ENCODE peak calls at places on chromosomes 5 and 9, in six cellular contexts. G, Y, I, B, D and O are unnamed samples.

GRCh38 chr5:179271301-179271650 is 74.0 kb downstream of the ADAMTS2 start:
- DNase-seq in G (no peak), Y (no peak), I (no peak), B (no peak), D (no peak), O (no peak)

GRCh38 chr9:131635285-131635684 is 90.0 kb downstream of the PRRT1B start:
- DNase-seq in G (peak; percentile 98), Y (peak; percentile 94), I (peak; percentile 26), B (peak; percentile 29), D (peak; percentile 98), O (peak; percentile 89)

GRCh38 chr9:114228034-114228808 is 72.9 kb downstream of the COL27A1 start:
- DNase-seq in G (no peak), Y (no peak), I (peak; percentile 37), B (no peak), D (no peak), O (no peak)

GRCh38 chr9:79023134-79023577 is 548.6 kb upstream of the TLE4 start:
- DNase-seq in G (peak; percentile 98), Y (peak; percentile 15), I (no peak), B (no peak), D (peak; percentile 97), O (peak; percentile 10)

GRCh38 chr5:79488775-79489174 is 25.2 kb downstream of the HOMER1 start:
- DNase-seq in G (peak; percentile 82), Y (no peak), I (no peak), B (no peak), D (peak; percentile 80), O (no peak)

GRCh38 chr9:75088646-75089368 is 493 bp downstream of the OSTF1 start:
- DNase-seq in G (peak; percentile 65), Y (peak; percentile 77), I (peak; percentile 58), B (peak; percentile 73), D (peak; percentile 54), O (no peak)

GRCh38 chr5:144236479-144236878 is 65.8 kb downstream of the KCTD16 start:
- DNase-seq in G (peak; percentile 1), Y (no peak), I (no peak), B (no peak), D (no peak), O (no peak)

GRCh38 chr5:122781465-122781864 is 6.6 kb downstream of the SNX2 start:
- DNase-seq in G (no peak), Y (no peak), I (no peak), B (no peak), D (no peak), O (no peak)

GRCh38 chr5:80239680-80240367 is 16.0 kb downstream of the SERINC5 start:
- DNase-seq in G (peak; percentile 91), Y (no peak), I (no peak), B (no peak), D (peak; percentile 88), O (no peak)

GRCh38 chr5:68231414-68232076 is 16.0 kb downstream of the PIK3R1 start:
- DNase-seq in G (no peak), Y (no peak), I (no peak), B (no peak), D (no peak), O (no peak)

GRCh38 chr5:170269579-170269978 is 28.0 kb downstream of the LCP2 start:
- DNase-seq in G (peak; percentile 25), Y (no peak), I (no peak), B (no peak), D (peak; percentile 6), O (no peak)

GRCh38 chr5:36494756-36495637 is 111.4 kb upstream of the SLC1A3 start:
- DNase-seq in G (peak; percentile 92), Y (peak; percentile 13), I (no peak), B (no peak), D (peak; percentile 89), O (no peak)

GRCh38 chr5:83703059-83703458 is 17.6 kb downstream of the HAPLN1 start:
- DNase-seq in G (no peak), Y (no peak), I (no peak), B (no peak), D (no peak), O (no peak)

GRCh38 chr9:15873573-15874177 is 320.8 kb downstream of the CCDC171 start:
- DNase-seq in G (peak; percentile 59), Y (peak; percentile 71), I (peak; percentile 63), B (peak; percentile 65), D (peak; percentile 47), O (no peak)

GRCh38 chr5:1503301-1504243 is 20.2 kb downstream of the LPCAT1 start:
- DNase-seq in G (peak; percentile 43), Y (no peak), I (no peak), B (no peak), D (peak; percentile 35), O (no peak)

GRCh38 chr5:180467028-180467427 is 27.2 kb upstream of the CNOT6 start:
- DNase-seq in G (peak; percentile 57), Y (peak; percentile 54), I (no peak), B (no peak), D (peak; percentile 35), O (peak; percentile 44)

GRCh38 chr9:89179535-89179919 is 909 bp upstream of the SHC3 start:
- DNase-seq in G (peak; percentile 70), Y (no peak), I (peak; percentile 38), B (peak; percentile 33), D (peak; percentile 60), O (peak; percentile 24)

GRCh38 chr9:131668057-131668438 is 71.8 kb downstream of the RAPGEF1 start:
- DNase-seq in G (no peak), Y (no peak), I (no peak), B (no peak), D (no peak), O (no peak)

GRCh38 chr9:87148391-87149237 is 201.3 kb upstream of the GAS1 start:
- DNase-seq in G (peak; percentile 80), Y (peak; percentile 86), I (peak; percentile 73), B (peak; percentile 93), D (peak; percentile 65), O (peak; percentile 31)

GRCh38 chr5:96844476-96844990 is 31.8 kb upstream of the ERAP2 start:
- DNase-seq in G (peak; percentile 35), Y (no peak), I (no peak), B (no peak), D (no peak), O (no peak)

GRCh38 chr5:14980698-14981097 is 109.1 kb upstream of the ANKH start:
- DNase-seq in G (no peak), Y (no peak), I (no peak), B (no peak), D (no peak), O (no peak)

GRCh38 chr5:56384186-56384585 is 151.1 kb upstream of the ANKRD55 start:
- DNase-seq in G (no peak), Y (peak; percentile 11), I (no peak), B (no peak), D (no peak), O (no peak)

GRCh38 chr5:66012271-66012670 is 85.9 kb downstream of the ERBIN start:
- DNase-seq in G (no peak), Y (no peak), I (no peak), B (no peak), D (no peak), O (no peak)

GRCh38 chr9:127720031-127720864 is 4.4 kb downstream of the TTC16 start:
- DNase-seq in G (no peak), Y (no peak), I (no peak), B (no peak), D (no peak), O (no peak)

GRCh38 chr9:114321759-114322158 is 1.1 kb upstream of the ORM1 start:
- DNase-seq in G (peak; percentile 74), Y (no peak), I (no peak), B (no peak), D (peak; percentile 59), O (no peak)

GRCh38 chr5:77641397-77641943 is 3.0 kb upstream of the OTP start:
- DNase-seq in G (no peak), Y (no peak), I (peak; percentile 64), B (peak; percentile 79), D (no peak), O (no peak)

GRCh38 chr5:77644443-77645157 is 6.1 kb upstream of the OTP start:
- DNase-seq in G (no peak), Y (no peak), I (peak; percentile 79), B (peak; percentile 84), D (no peak), O (no peak)

GRCh38 chr5:77641963-77642589 is 3.6 kb upstream of the OTP start:
- DNase-seq in G (no peak), Y (no peak), I (peak; percentile 48), B (peak; percentile 24), D (no peak), O (no peak)

GRCh38 chr5:77643654-77644404 is 5.3 kb upstream of the OTP start:
- DNase-seq in G (no peak), Y (no peak), I (peak; percentile 77), B (peak; percentile 44), D (no peak), O (no peak)

GRCh38 chr5:77642915-77643653 is 4.6 kb upstream of the OTP start:
- DNase-seq in G (no peak), Y (no peak), I (peak; percentile 78), B (peak; percentile 66), D (no peak), O (no peak)
- TF ChIP-seq EZH2 in G (peak; percentile 86), Y (no peak), I (no peak), B (peak; percentile 82), D (no peak), O (no peak)

GRCh38 chr9:107875571-107875980 is 386.0 kb upstream of the KLF4 start:
- DNase-seq in G (no peak), Y (no peak), I (no peak), B (no peak), D (no peak), O (no peak)
- TF ChIP-seq EZH2 in G (no peak), Y (no peak), I (no peak), B (no peak), D (no peak), O (no peak)

GRCh38 chr9:7841831-7842230 is 42.3 kb upstream of the DMAC1 start:
- DNase-seq in G (no peak), Y (no peak), I (no peak), B (no peak), D (no peak), O (no peak)

GRCh38 chr9:7848498-7848897 is 48.9 kb upstream of the DMAC1 start:
- DNase-seq in G (no peak), Y (no peak), I (no peak), B (no peak), D (no peak), O (no peak)

GRCh38 chr9:7844283-7844682 is 44.7 kb upstream of the DMAC1 start:
- DNase-seq in G (peak; percentile 7), Y (peak; percentile 30), I (peak; percentile 60), B (peak; percentile 70), D (no peak), O (no peak)
- TF ChIP-seq EZH2 in G (no peak), Y (no peak), I (no peak), B (no peak), D (no peak), O (no peak)

DNA sequence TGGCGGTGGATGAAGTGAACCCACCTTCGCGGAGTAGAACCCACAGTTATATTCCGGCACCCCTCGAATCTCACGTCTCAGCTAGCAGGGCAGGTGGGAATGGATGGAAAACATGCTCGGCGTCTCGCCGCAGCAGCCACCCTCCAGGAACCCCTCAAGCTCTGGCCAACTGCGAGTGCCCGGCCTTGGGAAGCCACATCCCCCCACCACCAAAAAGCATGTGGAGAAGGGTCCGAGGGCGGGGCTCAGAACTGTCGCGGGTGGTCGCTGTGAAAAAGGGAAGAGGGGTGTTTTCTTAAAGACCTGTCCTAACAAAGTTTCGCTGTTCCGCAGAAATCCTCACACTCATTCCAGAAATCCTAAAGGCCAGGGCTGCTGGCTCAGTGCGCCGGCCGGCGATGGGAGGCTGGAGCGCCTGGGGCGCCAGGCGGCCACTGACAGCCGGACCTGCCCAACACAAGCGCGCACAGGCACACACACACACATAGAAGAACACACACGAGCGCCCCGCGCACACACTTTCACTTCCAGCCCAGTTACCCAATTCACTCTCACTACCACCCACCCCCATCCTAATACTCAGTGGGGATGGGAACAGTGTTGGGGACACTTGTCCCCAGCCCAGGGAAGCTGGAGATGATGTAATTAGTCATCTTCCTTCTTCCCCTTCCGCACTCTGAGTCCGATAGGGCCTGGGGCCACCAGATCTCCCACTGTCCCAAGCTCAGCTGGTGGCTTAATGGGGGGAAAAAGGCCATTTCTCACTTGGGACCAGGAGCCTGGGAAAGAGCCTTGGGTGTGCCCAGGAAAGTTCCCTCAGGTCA is 2.0 kb downstream of the EBF1 start:
- DNase-seq in G (peak; percentile 48), Y (no peak), I (peak; percentile 68), B (peak; percentile 47), D (peak; percentile 27), O (no peak)
- TF ChIP-seq EZH2 in G (no peak), Y (no peak), I (peak; percentile 77), B (peak; percentile 57), D (peak; percentile 10), O (no peak)